ENCODE peak calls at places on chromosomes 12 and 14, in five cellular contexts. B, U, Z, D and C are unnamed samples. For H3K4me1 and H3K36me3, the result is how much of the 10 kb centered on the place peaks cover.

GRCh38 chr12:7832059-7832696 is 40.5 kb downstream of the SLC2A14 start:
- DNase-seq in B (no peak), U (no peak), Z (peak), D (peak), C (peak)

GRCh38 chr12:5537771-5538170 is 105.9 kb downstream of the NTF3 start:
- DNase-seq in B (no peak), U (no peak), Z (no peak), D (no peak), C (no peak)

GRCh38 chr12:120242971-120243699 is 22.4 kb downstream of the PXN start:
- DNase-seq in B (no peak), U (no peak), Z (no peak), D (no peak), C (no peak)

GRCh38 chr12:77572371-77572770 is 258.3 kb upstream of the NAV3 start:
- DNase-seq in B (peak), U (no peak), Z (no peak), D (no peak), C (no peak)

GRCh38 chr12:57813971-57814771 is 4.4 kb downstream of the AVIL start:
- DNase-seq in B (peak), U (no peak), Z (no peak), D (peak), C (no peak)

GRCh38 chr12:113788020-113788856 is 177.9 kb downstream of the RBM19 start:
- DNase-seq in B (no peak), U (no peak), Z (no peak), D (no peak), C (no peak)

GRCh38 chr14:20306079-20306423 is 300 bp upstream of the TTC5 start:
- DNase-seq in B (no peak), U (no peak), Z (no peak), D (no peak), C (no peak)

GRCh38 chr14:91348861-91349465 is 68.7 kb downstream of the CCDC88C start:
- DNase-seq in B (no peak), U (no peak), Z (peak), D (no peak), C (no peak)

GRCh38 chr12:89414851-89415250 is 62.5 kb upstream of the DUSP6 start:
- DNase-seq in B (no peak), U (no peak), Z (no peak), D (no peak), C (no peak)

GRCh38 chr14:51498411-51499227 is 153.1 kb upstream of the FRMD6 start:
- DNase-seq in B (no peak), U (no peak), Z (no peak), D (no peak), C (no peak)

GRCh38 chr12:56220611-56221232 is 1.0 kb downstream of the RNF41 start:
- DNase-seq in B (no peak), U (no peak), Z (peak), D (no peak), C (no peak)

GRCh38 chr12:57893460-57894353 is 47.2 kb upstream of the CTDSP2 start:
- DNase-seq in B (peak), U (no peak), Z (no peak), D (peak), C (no peak)

GRCh38 chr14:37585971-37586759 is 8.9 kb downstream of the FOXA1 start:
- DNase-seq in B (no peak), U (no peak), Z (no peak), D (no peak), C (peak)

GRCh38 chr12:21073822-21074460 is 57.1 kb upstream of the SLCO1B1 start:
- DNase-seq in B (no peak), U (no peak), Z (no peak), D (no peak), C (no peak)

GRCh38 chr14:42368234-42368633 is 761.6 kb downstream of the LRFN5 start:
- DNase-seq in B (no peak), U (no peak), Z (no peak), D (no peak), C (no peak)

GRCh38 chr12:32198555-32198954 is 91.9 kb downstream of the BICD1 start:
- DNase-seq in B (no peak), U (no peak), Z (no peak), D (no peak), C (no peak)

GRCh38 chr12:11779286-11779685 is 129.8 kb downstream of the ETV6 start:
- DNase-seq in B (no peak), U (no peak), Z (no peak), D (no peak), C (no peak)

GRCh38 chr14:21711360-21711961 is 37.8 kb upstream of the OR4E1 start:
- DNase-seq in B (no peak), U (no peak), Z (peak), D (peak), C (peak)

GRCh38 chr14:103496776-103497175 is 25.9 kb downstream of the CKB start:
- DNase-seq in B (no peak), U (no peak), Z (no peak), D (no peak), C (no peak)

GRCh38 chr14:104390221-104390931 is 189.2 kb upstream of the C14orf180 start:
- DNase-seq in B (peak), U (peak), Z (no peak), D (no peak), C (no peak)

GRCh38 chr12:53752651-53753050 is 872 bp upstream of the CISTR start:
- DNase-seq in B (no peak), U (no peak), Z (peak), D (no peak), C (no peak)

GRCh38 chr14:56807586-56808168 is 2.6 kb downstream of the OTX2 start:
- DNase-seq in B (no peak), U (no peak), Z (no peak), D (no peak), C (no peak)

GRCh38 chr12:55017421-55017820 is 2.4 kb upstream of the NEUROD4 start:
- DNase-seq in B (no peak), U (no peak), Z (peak), D (no peak), C (no peak)

GRCh38 chr14:100031506-100032281 is 33.5 kb upstream of the EVL start:
- DNase-seq in B (peak), U (no peak), Z (no peak), D (no peak), C (no peak)

GRCh38 chr14:49861923-49862673 is 9.5 kb upstream of the NEMF start:
- DNase-seq in B (peak), U (no peak), Z (peak), D (peak), C (peak)

GRCh38 chr12:638948-639557 is 24.2 kb downstream of the NINJ2 start:
- DNase-seq in B (no peak), U (no peak), Z (no peak), D (no peak), C (no peak)

GRCh38 chr14:35944847-35945246 is 118.7 kb downstream of the BRMS1L start:
- DNase-seq in B (no peak), U (no peak), Z (peak), D (peak), C (peak)

GRCh38 chr12:89707992-89708792 is 446 bp downstream of the ATP2B1 start:
- DNase-seq in B (peak), U (no peak), Z (peak), D (no peak), C (peak)

GRCh38 chr12:32702470-32702869 is 23.4 kb downstream of the DNM1L start:
- DNase-seq in B (no peak), U (no peak), Z (no peak), D (no peak), C (no peak)

GRCh38 chr14:22872833-22873520 is 1.4 kb downstream of the LRP10 start:
- DNase-seq in B (no peak), U (no peak), Z (no peak), D (no peak), C (no peak)

GRCh38 chr12:8887285-8887715 is 27.0 kb upstream of the PHC1 start:
- DNase-seq in B (no peak), U (no peak), Z (no peak), D (no peak), C (no peak)

GRCh38 chr12:21884942-21885341 is 56.3 kb downstream of the ABCC9 start:
- DNase-seq in B (no peak), U (no peak), Z (no peak), D (no peak), C (no peak)

GRCh38 chr14:68475802-68476201 is 317.1 kb downstream of the ZFP36L1 start:
- DNase-seq in B (no peak), U (no peak), Z (no peak), D (no peak), C (no peak)
- H3K4me1 ChIP-seq in B (under half), U (under half), Z (half or more), D (under half), C (half or more)

GRCh38 chr12:92156139-92156538 is 10.5 kb upstream of the BTG1 start:
- DNase-seq in B (no peak), U (no peak), Z (no peak), D (no peak), C (no peak)
- H3K4me3 ChIP-seq in B (no peak), U (no peak), Z (no peak), D (no peak), C (no peak)

DNA sequence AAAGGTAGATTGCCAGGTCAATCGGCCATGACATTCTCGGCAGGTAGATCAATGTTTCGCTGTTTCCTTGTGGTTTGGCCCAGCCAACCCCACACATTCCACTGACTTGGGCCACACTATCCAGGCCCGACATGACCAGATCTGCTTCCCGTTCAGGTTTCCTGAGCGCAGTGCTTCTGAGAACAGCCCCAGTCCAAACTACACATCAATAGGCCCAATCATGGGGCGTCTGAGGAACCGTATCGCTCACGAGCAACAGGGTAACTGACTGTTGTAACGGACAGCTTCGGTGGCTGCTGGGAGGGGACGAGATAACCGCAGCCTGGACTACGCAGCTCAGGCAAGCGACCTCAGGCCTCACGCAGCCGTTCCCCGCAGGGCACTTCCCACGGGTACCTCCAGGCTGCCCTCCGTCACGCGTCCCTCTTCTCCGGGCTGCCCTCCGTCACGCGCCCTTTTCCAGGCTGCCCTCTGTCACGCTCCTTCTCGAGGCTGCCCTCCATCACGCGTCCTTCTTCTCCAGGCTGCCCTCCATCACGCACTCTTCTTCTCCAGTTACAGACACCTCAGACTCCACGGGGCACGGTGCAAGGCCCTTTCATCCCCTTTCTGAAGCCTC is 14.7 kb downstream of the ZNF605 start:
- DNase-seq in B (no peak), U (no peak), Z (no peak), D (no peak), C (no peak)
- H3K36me3 ChIP-seq in B (under half), U (half or more), Z (under half), D (under half), C (under half)

GRCh38 chr12:118370601-118371000 is 2.1 kb downstream of the TAOK3 start:
- DNase-seq in B (no peak), U (no peak), Z (no peak), D (no peak), C (no peak)
- H3K4me1 ChIP-seq in B (under half), U (under half), Z (under half), D (under half), C (under half)

DNA sequence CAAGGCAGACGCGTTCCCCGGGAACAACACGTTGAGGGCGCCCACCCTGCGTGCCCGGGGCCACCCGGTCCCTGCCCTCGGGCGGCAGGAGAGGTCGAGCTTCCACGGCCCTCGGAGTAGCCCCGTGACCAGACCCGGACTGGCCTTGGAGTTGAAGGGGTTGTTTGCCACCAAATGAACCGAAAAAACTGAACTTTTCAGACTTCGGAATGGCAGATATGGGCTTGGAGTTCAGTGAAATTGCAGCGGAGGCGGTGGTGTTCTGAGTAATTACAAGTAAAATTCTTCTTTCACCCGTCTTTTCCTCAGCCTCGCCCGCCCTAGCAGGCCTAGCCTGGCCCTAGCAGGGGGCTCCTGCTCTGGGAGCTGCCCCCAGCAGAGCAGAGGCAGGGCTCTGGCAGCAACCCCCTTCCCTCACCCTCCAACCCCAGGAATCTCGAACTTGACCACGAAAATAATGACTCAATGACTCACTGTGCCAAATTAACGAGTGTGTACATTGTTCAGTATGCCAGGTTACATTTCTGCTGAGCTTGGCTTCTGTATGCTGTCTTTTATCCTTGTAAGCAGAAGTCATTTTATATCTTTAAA is 1.1 kb downstream of the PAPLN start:
- DNase-seq in B (no peak), U (no peak), Z (no peak), D (peak), C (no peak)
- H3K4me3 ChIP-seq in B (peak), U (peak), Z (no peak), D (peak), C (peak)

DNA sequence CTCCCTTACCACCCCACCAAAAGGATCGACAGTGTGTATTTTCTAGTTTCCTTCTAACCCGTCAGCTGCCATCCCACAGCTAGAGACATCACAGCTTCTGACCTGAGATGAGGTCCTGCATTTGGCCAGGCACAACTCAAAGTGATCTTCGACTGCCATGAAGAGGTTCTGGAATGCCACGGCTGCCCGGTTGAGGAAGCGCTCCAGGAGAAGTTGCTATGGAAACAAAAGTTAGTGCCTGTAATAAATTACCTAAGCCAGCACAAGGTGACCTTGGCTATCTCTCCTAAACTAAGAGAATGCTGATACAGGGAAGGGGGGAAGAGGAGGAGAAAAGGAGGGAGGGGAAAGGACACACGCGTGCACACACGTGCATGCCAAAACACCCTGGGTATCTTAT is 18.2 kb downstream of the SPRING1 start:
- DNase-seq in B (no peak), U (no peak), Z (no peak), D (no peak), C (no peak)
- H3K36me3 ChIP-seq in B (under half), U (under half), Z (half or more), D (half or more), C (under half)

GRCh38 chr14:95529242-95529641 is 5.6 kb upstream of the GLRX5 start:
- DNase-seq in B (no peak), U (no peak), Z (no peak), D (no peak), C (no peak)
- H3K4me1 ChIP-seq in B (under half), U (half or more), Z (under half), D (half or more), C (half or more)

GRCh38 chr14:74942164-74942563 is 13.2 kb downstream of the PGF start:
- DNase-seq in B (no peak), U (no peak), Z (peak), D (no peak), C (no peak)

GRCh38 chr14:74940956-74941565 is 14.3 kb downstream of the PGF start:
- DNase-seq in B (no peak), U (no peak), Z (no peak), D (no peak), C (no peak)

GRCh38 chr14:74938873-74939495 is 15.9 kb upstream of the RPS6KL1 start:
- DNase-seq in B (no peak), U (no peak), Z (no peak), D (no peak), C (no peak)

GRCh38 chr14:74942608-74943007 is 12.8 kb downstream of the PGF start:
- DNase-seq in B (no peak), U (no peak), Z (no peak), D (no peak), C (no peak)

GRCh38 chr14:74941676-74942097 is 13.7 kb downstream of the PGF start:
- DNase-seq in B (no peak), U (no peak), Z (peak), D (no peak), C (no peak)
- H3K4me3 ChIP-seq in B (no peak), U (no peak), Z (peak), D (no peak), C (no peak)